ENCODE peak calls at places on chromosomes 13 and 19, in six cellular contexts. N is activated T-cell treated with anti-CD3 and anti-CD28 coated beads, Interleukin-2, amount 50 U/mL, for 4 hours; J is RWPE2; U is T-cell; D is activated CD8-positive, alpha-beta T cell treated with anti-CD3 and anti-CD28 coated beads, Interleukin-2, amount 10 ng/mL, durations not matched to agents 7 days and 5 days; Z is omental fat pad. V is an unnamed sample.

GRCh38 chr13:45226024-45226423 is 25.2 kb upstream of the KCTD4 start:
- ATAC-seq in N (no peak), J (no peak), U (no peak), D (no peak), Z (no peak), V (no peak)

GRCh38 chr13:41310963-41311606 is at the start of gene NAA16:
- ATAC-seq in N (peak; percentile 91), J (peak; percentile 78), U (peak; percentile 84), D (peak; percentile 80), Z (peak; percentile 84), V (peak; percentile 84)

GRCh38 chr19:33388231-33388816 is 14.8 kb downstream of the CEBPG start:
- ATAC-seq in N (no peak), J (no peak), U (no peak), D (no peak), Z (no peak), V (peak; percentile 3)

GRCh38 chr13:70523622-70524021 is 415.4 kb upstream of the KLHL1 start:
- ATAC-seq in N (no peak), J (no peak), U (no peak), D (no peak), Z (no peak), V (no peak)

GRCh38 chr19:45291834-45292233 is 30.8 kb downstream of the CKM start:
- ATAC-seq in N (no peak), J (no peak), U (no peak), D (no peak), Z (no peak), V (no peak)

GRCh38 chr19:35177377-35178274 is 23.1 kb downstream of the FXYD5 start:
- ATAC-seq in N (no peak), J (no peak), U (no peak), D (no peak), Z (no peak), V (no peak)

GRCh38 chr19:3121396-3121795 is 14.4 kb upstream of the GNA15 start:
- ATAC-seq in N (no peak), J (no peak), U (no peak), D (no peak), Z (no peak), V (no peak)

GRCh38 chr13:28718186-28718537 is 608 bp downstream of the SLC46A3 start:
- ATAC-seq in N (no peak), J (no peak), U (no peak), D (no peak), Z (peak; percentile 0), V (no peak)

GRCh38 chr13:24226762-24227161 is 66.2 kb downstream of the SPATA13 start:
- ATAC-seq in N (no peak), J (no peak), U (no peak), D (no peak), Z (no peak), V (no peak)

GRCh38 chr13:36820222-36820621 is 1.2 kb downstream of the RFXAP start:
- ATAC-seq in N (peak; percentile 49), J (no peak), U (no peak), D (no peak), Z (no peak), V (no peak)

GRCh38 chr13:70842062-70842644 is 733.9 kb upstream of the KLHL1 start:
- ATAC-seq in N (no peak), J (no peak), U (no peak), D (no peak), Z (no peak), V (no peak)

GRCh38 chr13:98875146-98875729 is 102.6 kb downstream of the DOCK9 start:
- ATAC-seq in N (peak; percentile 83), J (no peak), U (no peak), D (peak; percentile 62), Z (no peak), V (no peak)

GRCh38 chr13:101618440-101619187 is 166.1 kb downstream of the ITGBL1 start:
- ATAC-seq in N (peak; percentile 58), J (no peak), U (no peak), D (no peak), Z (no peak), V (no peak)

GRCh38 chr13:24887759-24888158 is 123.8 kb downstream of the RNF17 start:
- ATAC-seq in N (no peak), J (no peak), U (no peak), D (no peak), Z (no peak), V (no peak)

GRCh38 chr19:23777216-23777615 is 18.5 kb upstream of the ZNF681 start:
- ATAC-seq in N (peak; percentile 37), J (peak; percentile 36), U (no peak), D (no peak), Z (no peak), V (peak; percentile 85)

GRCh38 chr19:50513746-50514345 is at the start of gene ASPDH:
- ATAC-seq in N (no peak), J (no peak), U (no peak), D (no peak), Z (no peak), V (no peak)

GRCh38 chr13:21060063-21060826 is 1.1 kb downstream of the LATS2 start:
- ATAC-seq in N (peak; percentile 43), J (peak; percentile 7), U (peak; percentile 26), D (peak; percentile 40), Z (peak; percentile 35), V (peak; percentile 28)